ENCODE peak calls at places on chromosomes 13 and 19, in four cellular contexts. O is PC-3, Y is mammary epithelial cell, D is fibroblast of lung. T is an unnamed sample.

GRCh38 chr19:3516675-3517207 is 10.6 kb downstream of the FZR1 start:
- DNase-seq in O (peak; percentile 53), Y (no peak), D (no peak), T (no peak)

GRCh38 chr13:76816394-76816793 is 69.8 kb downstream of the KCTD12 start:
- DNase-seq in O (no peak), Y (no peak), D (no peak), T (no peak)

GRCh38 chr13:106089251-106089940 is 446.1 kb downstream of the EFNB2 start:
- DNase-seq in O (no peak), Y (no peak), D (no peak), T (no peak)

GRCh38 chr13:111211789-111212516 is 96.8 kb downstream of the ARHGEF7 start:
- DNase-seq in O (no peak), Y (no peak), D (no peak), T (no peak)

GRCh38 chr13:76647550-76647949 is 238.7 kb downstream of the KCTD12 start:
- DNase-seq in O (no peak), Y (no peak), D (no peak), T (no peak)

GRCh38 chr13:63438951-63439350 is 2023.3 kb upstream of the PCDH20 start:
- DNase-seq in O (no peak), Y (no peak), D (no peak), T (no peak)

GRCh38 chr19:33464010-33464732 is 57.4 kb downstream of the PEPD start:
- DNase-seq in O (no peak), Y (no peak), D (no peak), T (no peak)

GRCh38 chr13:26074706-26075105 is 22.9 kb upstream of the SHISA2 start:
- DNase-seq in O (peak; percentile 24), Y (peak; percentile 31), D (no peak), T (no peak)

GRCh38 chr19:17497149-17497798 is 14.2 kb upstream of the PGLS start:
- DNase-seq in O (no peak), Y (no peak), D (no peak), T (no peak)

GRCh38 chr19:48102870-48103751 is 7.5 kb downstream of the PLA2G4C start:
- DNase-seq in O (peak; percentile 59), Y (peak; percentile 66), D (peak; percentile 35), T (no peak)

GRCh38 chr13:100986571-100986970 is 312.0 kb upstream of the TMTC4 start:
- DNase-seq in O (no peak), Y (no peak), D (no peak), T (no peak)

GRCh38 chr13:20938302-20938701 is 35.8 kb upstream of the XPO4 start:
- DNase-seq in O (peak; percentile 17), Y (no peak), D (no peak), T (no peak)

GRCh38 chr19:17424743-17425365 is 5.0 kb downstream of the MVB12A start:
- DNase-seq in O (peak; percentile 25), Y (no peak), D (no peak), T (no peak)

GRCh38 chr13:53311561-53311960 is 282.9 kb downstream of the OLFM4 start:
- DNase-seq in O (no peak), Y (no peak), D (no peak), T (no peak)

GRCh38 chr13:34933349-34933748 is 8.7 kb upstream of the NBEA start:
- DNase-seq in O (peak; percentile 75), Y (no peak), D (no peak), T (no peak)

GRCh38 chr19:45385392-45386221 is 15.2 kb upstream of the ERCC2 start:
- DNase-seq in O (no peak), Y (no peak), D (no peak), T (no peak)

GRCh38 chr19:35021016-35021415 is 9.3 kb upstream of the SCN1B start:
- DNase-seq in O (no peak), Y (no peak), D (no peak), T (no peak)

GRCh38 chr19:33273881-33274662 is 28.3 kb downstream of the CEBPA start:
- DNase-seq in O (peak; percentile 35), Y (peak; percentile 77), D (peak; percentile 71), T (peak; percentile 73)

DNA sequence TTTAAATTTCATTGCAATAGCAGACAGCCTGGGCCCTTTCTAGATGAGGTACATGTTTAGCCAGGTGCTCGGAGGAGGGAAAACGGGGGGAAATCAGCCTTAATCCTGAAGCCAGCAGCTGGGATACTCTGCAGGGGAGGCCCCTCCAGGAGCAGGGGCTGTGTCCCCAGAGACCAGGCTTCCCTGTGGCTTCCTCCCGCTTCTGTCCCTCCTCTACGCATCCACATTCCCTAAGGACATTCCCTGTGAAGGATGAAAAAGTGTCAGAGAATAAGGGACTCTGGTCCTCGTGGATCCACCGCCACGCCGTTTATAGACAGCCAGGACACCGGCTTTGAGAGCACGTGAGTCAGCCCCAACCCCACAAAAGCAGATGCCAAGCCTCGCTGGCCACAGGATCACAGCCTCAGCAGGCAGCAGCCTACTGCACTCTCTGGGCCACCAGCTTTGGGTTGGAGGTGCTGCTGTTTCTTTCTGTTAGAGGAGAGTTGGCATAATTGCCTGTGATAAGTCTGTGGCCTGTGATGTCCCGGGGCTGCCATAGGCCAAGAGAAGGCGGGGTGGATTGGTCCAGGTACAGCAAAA is 36.7 kb upstream of the RANBP3 start:
- DNase-seq in O (no peak), Y (no peak), D (no peak), T (no peak)
- H3K36me3 ChIP-seq in O (no peaks in the 10 kb centered on the region), Y (peaks cover 1% of the 10 kb centered on the region), D (peaks cover 2% of the 10 kb centered on the region), T (peaks cover 13% of the 10 kb centered on the region)

DNA sequence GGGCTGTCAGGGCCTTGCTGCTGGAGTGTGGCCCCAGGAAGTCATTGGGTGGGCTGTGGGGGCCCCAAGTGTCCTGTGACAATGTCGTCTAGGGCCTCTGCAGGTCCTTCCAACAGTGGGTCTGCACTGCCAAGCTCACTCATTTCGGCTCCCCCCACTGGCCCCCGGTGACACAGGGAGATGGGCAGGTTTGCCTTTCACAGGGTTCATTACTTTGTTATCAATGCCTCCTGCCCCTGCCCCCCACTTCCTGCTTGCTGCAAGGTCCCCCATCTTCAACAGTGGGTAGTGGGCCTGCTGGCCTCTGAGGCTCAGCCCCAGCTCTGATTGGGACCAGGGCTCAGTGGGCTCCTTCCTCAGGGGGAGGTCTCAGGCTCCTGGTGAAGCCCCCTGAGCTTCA is 149.8 kb downstream of the URI1 start:
- DNase-seq in O (no peak), Y (no peak), D (no peak), T (no peak)
- H3K9ac ChIP-seq in O (no peak overlapping the region), Y (no peak overlapping the region), D (no peak overlapping the region), T (no peak overlapping the region)

GRCh38 chr19:41308450-41309224 is 1.3 kb upstream of the CCDC97 start:
- DNase-seq in O (peak; percentile 94), Y (peak; percentile 73), D (peak; percentile 90), T (peak; percentile 55)

GRCh38 chr19:41306394-41306793 is 3.6 kb upstream of the CCDC97 start:
- DNase-seq in O (no peak), Y (no peak), D (no peak), T (no peak)

GRCh38 chr19:41305923-41306322 is 4.0 kb upstream of the CCDC97 start:
- DNase-seq in O (no peak), Y (no peak), D (no peak), T (no peak)

GRCh38 chr19:41307954-41308449 is 2.0 kb upstream of the CCDC97 start:
- DNase-seq in O (no peak), Y (no peak), D (no peak), T (no peak)

DNA sequence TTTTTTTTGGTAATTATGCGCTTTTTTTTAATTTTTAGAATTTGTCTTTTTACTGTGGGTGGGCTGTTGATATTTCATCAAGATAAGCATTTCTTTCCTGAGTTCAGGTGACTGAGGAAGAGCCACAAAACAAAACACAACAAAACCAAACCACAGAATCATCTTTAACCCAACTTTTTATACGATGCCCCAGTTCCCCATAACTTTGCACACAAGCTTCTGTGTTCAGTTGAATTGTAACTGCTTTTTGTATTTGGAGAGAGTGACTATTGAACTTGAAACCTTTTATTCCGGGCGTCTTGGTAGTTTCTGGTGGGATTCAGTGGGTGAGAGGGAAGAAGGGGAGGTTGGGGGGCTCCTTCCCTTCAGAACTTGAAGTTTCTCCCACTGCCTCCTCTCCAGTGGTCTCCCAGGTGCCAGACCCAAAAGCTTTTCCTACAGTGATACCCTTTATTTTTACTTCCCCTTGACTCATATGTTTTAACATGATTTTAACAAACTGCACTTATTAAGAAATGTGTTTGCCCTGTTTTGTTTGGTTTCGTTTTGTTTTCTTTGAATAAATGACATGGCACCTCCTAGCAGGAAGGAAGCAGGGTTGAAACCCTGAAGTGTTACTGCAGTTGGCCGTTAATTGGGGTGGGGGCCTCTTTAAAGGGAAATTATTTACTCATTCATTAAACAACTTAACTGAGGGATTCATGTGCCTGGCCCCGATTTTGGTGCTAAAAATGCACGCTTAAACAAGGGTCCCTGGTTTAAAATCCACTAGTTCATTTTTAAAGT is 2.7 kb upstream of the CCDC97 start:
- DNase-seq in O (no peak), Y (no peak), D (no peak), T (no peak)
- H3K36me3 ChIP-seq in O (peaks cover 28% of the 10 kb centered on the region), Y (peaks cover 30% of the 10 kb centered on the region), D (peaks cover 15% of the 10 kb centered on the region), T (peaks cover 36% of the 10 kb centered on the region)

GRCh38 chr13:98156259-98156658 is 13.4 kb downstream of the FARP1 start:
- DNase-seq in O (no peak), Y (no peak), D (no peak), T (no peak)

GRCh38 chr13:98155475-98156111 is 12.7 kb downstream of the FARP1 start:
- DNase-seq in O (peak; percentile 45), Y (no peak), D (peak; percentile 87), T (no peak)

GRCh38 chr13:98147521-98147920 is 4.6 kb downstream of the FARP1 start:
- DNase-seq in O (no peak), Y (no peak), D (no peak), T (no peak)

DNA sequence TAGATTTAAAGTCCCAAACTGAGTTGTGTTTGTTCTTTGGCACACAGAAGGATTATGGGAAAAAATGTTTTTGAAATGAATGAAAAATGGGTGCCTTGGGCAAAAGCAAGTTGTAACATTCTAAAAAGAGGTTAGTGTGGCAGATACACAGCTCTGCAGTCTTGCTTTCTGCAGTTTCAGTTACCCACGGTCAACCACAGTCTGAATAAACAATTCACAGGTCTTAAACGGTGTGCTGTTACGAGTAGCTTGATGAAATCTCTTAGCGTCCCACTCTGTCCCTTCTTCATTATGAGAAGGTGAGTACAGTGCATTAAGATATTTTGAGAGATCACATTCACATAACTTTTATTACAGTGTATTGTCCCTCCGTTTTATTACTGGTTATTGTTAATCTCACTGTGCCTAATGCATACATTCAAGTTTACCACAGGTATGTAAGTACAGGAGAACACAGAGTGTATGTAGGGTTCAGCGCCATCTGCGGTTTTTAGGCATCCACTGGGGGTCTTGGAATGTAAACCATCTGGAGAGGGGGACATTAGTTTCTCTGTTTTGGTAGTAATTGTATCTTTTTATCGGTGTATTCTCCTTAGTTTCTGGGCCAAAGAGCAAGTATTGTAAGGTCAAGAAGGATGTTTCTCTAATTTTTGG is 8.1 kb downstream of the FARP1 start:
- DNase-seq in O (no peak), Y (no peak), D (no peak), T (no peak)
- H3K9ac ChIP-seq in O (no peak overlapping the region), Y (no peak overlapping the region), D (no peak overlapping the region), T (no peak overlapping the region)

T was measured in keratinocyte.